ENCODE peak calls at places on chromosomes 3 and 15, in seven cellular contexts. One of them, this sample, is unnamed.
A peak's percentile ranks its signal among the peaks of the same experiment; 100 is the strongest.

GRCh38 chr3:98972155-98972554 is 70.7 kb upstream of the DCBLD2 start:
- DNase-seq in transverse colon: no peak
- DNase-seq in Right ventricle myocardium inferior: no peak
- DNase-seq in stimulated activated CD4-positive, alpha-beta T cell treated with anti-CD3 and anti-CD28 coated beads, Interleukin-1b, Interleukin-23, amount 100 ng/mL, for 24 hours: no peak
- DNase-seq in CD8-positive, alpha-beta memory T cell: no peak
- DNase-seq in T-helper 17 cell: no peak
- DNase-seq in GM13977: no peak
- DNase-seq in this sample: no peak

GRCh38 chr3:148077318-148077923 is 620.3 kb upstream of the AGTR1 start:
- DNase-seq in transverse colon: no peak
- DNase-seq in Right ventricle myocardium inferior: no peak
- DNase-seq in CD8-positive, alpha-beta memory T cell: no peak
- DNase-seq in T-helper 17 cell: no peak
- DNase-seq in GM13977: peak; percentile 13
- DNase-seq in stimulated activated CD4-positive, alpha-beta T cell treated with anti-CD3 and anti-CD28 coated beads, Interleukin-1b, Interleukin-23, amount 100 ng/mL, for 24 hours: no peak
- DNase-seq in this sample: no peak

GRCh38 chr3:195549931-195550519 is 6.9 kb upstream of the PPP1R2 start:
- DNase-seq in T-helper 17 cell: peak; percentile 76
- DNase-seq in Right ventricle myocardium inferior: no peak
- DNase-seq in stimulated activated CD4-positive, alpha-beta T cell treated with anti-CD3 and anti-CD28 coated beads, Interleukin-1b, Interleukin-23, amount 100 ng/mL, for 24 hours: no peak
- DNase-seq in CD8-positive, alpha-beta memory T cell: peak; percentile 75
- DNase-seq in GM13977: peak; percentile 34
- DNase-seq in transverse colon: peak; percentile 72
- DNase-seq in this sample: no peak

GRCh38 chr15:71153823-71154524 is 38.7 kb downstream of the THSD4 start:
- DNase-seq in GM13977: no peak
- DNase-seq in T-helper 17 cell: no peak
- DNase-seq in transverse colon: no peak
- DNase-seq in CD8-positive, alpha-beta memory T cell: no peak
- DNase-seq in Right ventricle myocardium inferior: no peak
- DNase-seq in stimulated activated CD4-positive, alpha-beta T cell treated with anti-CD3 and anti-CD28 coated beads, Interleukin-1b, Interleukin-23, amount 100 ng/mL, for 24 hours: no peak
- DNase-seq in this sample: no peak

GRCh38 chr3:184229424-184230080 is at the start of gene VWA5B2:
- DNase-seq in Right ventricle myocardium inferior: no peak
- DNase-seq in transverse colon: peak; percentile 65
- DNase-seq in T-helper 17 cell: peak; percentile 73
- DNase-seq in CD8-positive, alpha-beta memory T cell: peak; percentile 75
- DNase-seq in stimulated activated CD4-positive, alpha-beta T cell treated with anti-CD3 and anti-CD28 coated beads, Interleukin-1b, Interleukin-23, amount 100 ng/mL, for 24 hours: peak; percentile 19
- DNase-seq in GM13977: peak; percentile 97
- DNase-seq in this sample: peak; percentile 77

GRCh38 chr15:52496776-52497470 is 31.8 kb downstream of the MYO5A start:
- DNase-seq in GM13977: no peak
- DNase-seq in transverse colon: no peak
- DNase-seq in CD8-positive, alpha-beta memory T cell: no peak
- DNase-seq in stimulated activated CD4-positive, alpha-beta T cell treated with anti-CD3 and anti-CD28 coated beads, Interleukin-1b, Interleukin-23, amount 100 ng/mL, for 24 hours: peak; percentile 16
- DNase-seq in Right ventricle myocardium inferior: no peak
- DNase-seq in T-helper 17 cell: no peak
- DNase-seq in this sample: no peak

GRCh38 chr3:46595819-46596218 is 16.5 kb upstream of the FAM240A start:
- DNase-seq in stimulated activated CD4-positive, alpha-beta T cell treated with anti-CD3 and anti-CD28 coated beads, Interleukin-1b, Interleukin-23, amount 100 ng/mL, for 24 hours: no peak
- DNase-seq in CD8-positive, alpha-beta memory T cell: no peak
- DNase-seq in Right ventricle myocardium inferior: no peak
- DNase-seq in GM13977: no peak
- DNase-seq in transverse colon: no peak
- DNase-seq in T-helper 17 cell: no peak
- DNase-seq in this sample: no peak

GRCh38 chr3:156445117-156445968 is 109.6 kb downstream of the SSR3 start:
- DNase-seq in T-helper 17 cell: no peak
- DNase-seq in transverse colon: no peak
- DNase-seq in Right ventricle myocardium inferior: no peak
- DNase-seq in stimulated activated CD4-positive, alpha-beta T cell treated with anti-CD3 and anti-CD28 coated beads, Interleukin-1b, Interleukin-23, amount 100 ng/mL, for 24 hours: no peak
- DNase-seq in GM13977: no peak
- DNase-seq in CD8-positive, alpha-beta memory T cell: no peak
- DNase-seq in this sample: no peak

GRCh38 chr3:113758389-113759029 is 11.7 kb downstream of the ATP6V1A start:
- DNase-seq in CD8-positive, alpha-beta memory T cell: no peak
- DNase-seq in T-helper 17 cell: no peak
- DNase-seq in Right ventricle myocardium inferior: no peak
- DNase-seq in stimulated activated CD4-positive, alpha-beta T cell treated with anti-CD3 and anti-CD28 coated beads, Interleukin-1b, Interleukin-23, amount 100 ng/mL, for 24 hours: no peak
- DNase-seq in transverse colon: no peak
- DNase-seq in GM13977: no peak
- DNase-seq in this sample: no peak

This sample was measured in erythroblast.